ENCODE peak calls at places on chromosomes 5 and 9, in four cellular contexts. D, Y, X and Z are unnamed samples.

GRCh38 chr9:69542048-69542447 is 130.1 kb downstream of the APBA1 start:
- DNase-seq in D (no peak), X (no peak), Y (no peak), Z (no peak)

GRCh38 chr5:158380661-158381060 is 521.7 kb upstream of the CLINT1 start:
- DNase-seq in Y (no peak), X (no peak), D (no peak), Z (no peak)

GRCh38 chr9:5846080-5846479 is 13.2 kb upstream of the ERMP1 start:
- DNase-seq in D (no peak), Y (no peak), X (no peak), Z (no peak)

GRCh38 chr9:35726876-35727438 is 5.0 kb downstream of the TLN1 start:
- DNase-seq in X (no peak), Y (no peak), D (no peak), Z (no peak)

GRCh38 chr9:19924090-19924489 is 135.3 kb upstream of the SLC24A2 start:
- DNase-seq in Y (no peak), X (no peak), D (no peak), Z (no peak)

GRCh38 chr5:139407517-139407916 is 3.6 kb upstream of the SPATA24 start:
- DNase-seq in Y (no peak), D (no peak), X (no peak), Z (no peak)

GRCh38 chr5:83430130-83431010 is 41.2 kb upstream of the VCAN start:
- DNase-seq in X (peak), D (peak), Y (peak), Z (peak)

GRCh38 chr9:132114102-132114707 is 34.5 kb upstream of the MED27 start:
- DNase-seq in X (peak), D (peak), Y (no peak), Z (peak)

GRCh38 chr9:12178634-12179033 is 514.6 kb upstream of the TYRP1 start:
- DNase-seq in D (no peak), X (no peak), Y (no peak), Z (no peak)

GRCh38 chr9:124551472-124552339 is 44.5 kb upstream of the NR5A1 start:
- DNase-seq in X (peak), D (peak), Y (no peak), Z (peak)

GRCh38 chr5:142109356-142110045 is 922 bp downstream of the NDFIP1 start:
- DNase-seq in X (peak), D (peak), Y (no peak), Z (no peak)

GRCh38 chr9:3441197-3441816 is 84.5 kb downstream of the RFX3 start:
- DNase-seq in D (no peak), X (peak), Y (peak), Z (peak)

GRCh38 chr5:154390096-154390495 is 55.7 kb upstream of the SAP30L start:
- DNase-seq in D (no peak), Y (no peak), X (no peak), Z (no peak)

GRCh38 chr9:35277171-35277520 is 115.3 kb downstream of the UNC13B start:
- DNase-seq in D (no peak), Y (no peak), X (no peak), Z (no peak)

GRCh38 chr5:140259509-140259908 is 43.4 kb downstream of the PFDN1 start:
- DNase-seq in Y (no peak), X (no peak), D (no peak), Z (no peak)

GRCh38 chr5:34474573-34475021 is 181.5 kb upstream of the RAI14 start:
- DNase-seq in D (peak), X (peak), Y (peak), Z (no peak)

GRCh38 chr9:131943397-131943796 is 136.3 kb downstream of the MED27 start:
- DNase-seq in X (no peak), Y (no peak), D (no peak), Z (no peak)